ENCODE peak calls at places on chromosomes 7 and 10, in ten cellular contexts. One of them, this sample, is unnamed.

GRCh38 chr7:21572331-21572730 is 29.5 kb downstream of the DNAH11 start:
- DNase-seq in mucosa of gallbladder: no peak
- DNase-seq in GM23248: no peak
- DNase-seq in ACHN: no peak
- DNase-seq in amygdala: no peak
- DNase-seq in RWPE1: no peak
- DNase-seq in PC-9: no peak
- DNase-seq in upper lobe of right lung: no peak
- DNase-seq in skeletal muscle cell: no peak
- DNase-seq in activated CD8-positive, alpha-beta memory T cell treated with anti-CD3 and anti-CD28 coated beads for 48 hours: no peak
- DNase-seq in this sample: no peak

GRCh38 chr7:97004931-97005763 is at the start of gene DLX6:
- DNase-seq in ACHN: no peak
- DNase-seq in skeletal muscle cell: no peak
- DNase-seq in PC-9: no peak
- DNase-seq in RWPE1: peak
- DNase-seq in upper lobe of right lung: no peak
- DNase-seq in GM23248: peak
- DNase-seq in amygdala: no peak
- DNase-seq in mucosa of gallbladder: no peak
- DNase-seq in activated CD8-positive, alpha-beta memory T cell treated with anti-CD3 and anti-CD28 coated beads for 48 hours: no peak
- DNase-seq in this sample: no peak

GRCh38 chr10:124602646-124603365 is 141.2 kb downstream of the LHPP start:
- DNase-seq in mucosa of gallbladder: no peak
- DNase-seq in amygdala: no peak
- DNase-seq in ACHN: no peak
- DNase-seq in GM23248: no peak
- DNase-seq in skeletal muscle cell: no peak
- DNase-seq in RWPE1: no peak
- DNase-seq in upper lobe of right lung: no peak
- DNase-seq in PC-9: no peak
- DNase-seq in activated CD8-positive, alpha-beta memory T cell treated with anti-CD3 and anti-CD28 coated beads for 48 hours: no peak
- DNase-seq in this sample: no peak

GRCh38 chr7:117077658-117078057 is 124.4 kb downstream of the ST7 start:
- DNase-seq in skeletal muscle cell: no peak
- DNase-seq in ACHN: no peak
- DNase-seq in GM23248: no peak
- DNase-seq in amygdala: no peak
- DNase-seq in upper lobe of right lung: no peak
- DNase-seq in PC-9: no peak
- DNase-seq in RWPE1: no peak
- DNase-seq in activated CD8-positive, alpha-beta memory T cell treated with anti-CD3 and anti-CD28 coated beads for 48 hours: no peak
- DNase-seq in mucosa of gallbladder: no peak
- DNase-seq in this sample: no peak

GRCh38 chr10:116007256-116007891 is 265.6 kb downstream of the GFRA1 start:
- DNase-seq in amygdala: no peak
- DNase-seq in skeletal muscle cell: no peak
- DNase-seq in GM23248: no peak
- DNase-seq in activated CD8-positive, alpha-beta memory T cell treated with anti-CD3 and anti-CD28 coated beads for 48 hours: no peak
- DNase-seq in ACHN: no peak
- DNase-seq in mucosa of gallbladder: no peak
- DNase-seq in RWPE1: no peak
- DNase-seq in PC-9: no peak
- DNase-seq in upper lobe of right lung: no peak
- DNase-seq in this sample: no peak

GRCh38 chr7:26550492-26550891 is 258.8 kb downstream of the SNX10 start:
- DNase-seq in PC-9: no peak
- DNase-seq in amygdala: no peak
- DNase-seq in skeletal muscle cell: no peak
- DNase-seq in ACHN: no peak
- DNase-seq in upper lobe of right lung: no peak
- DNase-seq in GM23248: no peak
- DNase-seq in activated CD8-positive, alpha-beta memory T cell treated with anti-CD3 and anti-CD28 coated beads for 48 hours: no peak
- DNase-seq in RWPE1: no peak
- DNase-seq in mucosa of gallbladder: no peak
- DNase-seq in this sample: no peak

GRCh38 chr10:13352519-13352918 is 4.4 kb upstream of the SEPHS1 start:
- DNase-seq in RWPE1: no peak
- DNase-seq in ACHN: no peak
- DNase-seq in GM23248: no peak
- DNase-seq in upper lobe of right lung: no peak
- DNase-seq in activated CD8-positive, alpha-beta memory T cell treated with anti-CD3 and anti-CD28 coated beads for 48 hours: no peak
- DNase-seq in mucosa of gallbladder: no peak
- DNase-seq in PC-9: no peak
- DNase-seq in amygdala: no peak
- DNase-seq in skeletal muscle cell: no peak
- DNase-seq in this sample: no peak

GRCh38 chr10:69468771-69469129 is 17.5 kb downstream of the TSPAN15 start:
- DNase-seq in RWPE1: no peak
- DNase-seq in skeletal muscle cell: no peak
- DNase-seq in ACHN: no peak
- DNase-seq in upper lobe of right lung: no peak
- DNase-seq in activated CD8-positive, alpha-beta memory T cell treated with anti-CD3 and anti-CD28 coated beads for 48 hours: no peak
- DNase-seq in GM23248: no peak
- DNase-seq in mucosa of gallbladder: no peak
- DNase-seq in PC-9: peak
- DNase-seq in amygdala: no peak
- DNase-seq in this sample: no peak

GRCh38 chr10:80538481-80539185 is 931 bp downstream of the SH2D4B start:
- DNase-seq in upper lobe of right lung: no peak
- DNase-seq in PC-9: no peak
- DNase-seq in GM23248: no peak
- DNase-seq in ACHN: no peak
- DNase-seq in mucosa of gallbladder: no peak
- DNase-seq in activated CD8-positive, alpha-beta memory T cell treated with anti-CD3 and anti-CD28 coated beads for 48 hours: no peak
- DNase-seq in RWPE1: no peak
- DNase-seq in skeletal muscle cell: no peak
- DNase-seq in amygdala: no peak
- DNase-seq in this sample: no peak

GRCh38 chr7:38428040-38428439 is 154.6 kb upstream of the TARP start:
- DNase-seq in mucosa of gallbladder: no peak
- DNase-seq in upper lobe of right lung: no peak
- DNase-seq in PC-9: no peak
- DNase-seq in RWPE1: no peak
- DNase-seq in ACHN: no peak
- DNase-seq in amygdala: no peak
- DNase-seq in skeletal muscle cell: no peak
- DNase-seq in GM23248: peak
- DNase-seq in activated CD8-positive, alpha-beta memory T cell treated with anti-CD3 and anti-CD28 coated beads for 48 hours: no peak
- DNase-seq in this sample: no peak

GRCh38 chr7:90248706-90249105 is 3.7 kb downstream of the CFAP69 start:
- DNase-seq in RWPE1: no peak
- DNase-seq in PC-9: no peak
- DNase-seq in mucosa of gallbladder: no peak
- DNase-seq in ACHN: no peak
- DNase-seq in GM23248: no peak
- DNase-seq in activated CD8-positive, alpha-beta memory T cell treated with anti-CD3 and anti-CD28 coated beads for 48 hours: no peak
- DNase-seq in upper lobe of right lung: no peak
- DNase-seq in amygdala: no peak
- DNase-seq in skeletal muscle cell: no peak
- DNase-seq in this sample: no peak

GRCh38 chr10:96765406-96766240 is 45.3 kb upstream of the PIK3AP1 start:
- DNase-seq in PC-9: peak
- DNase-seq in ACHN: peak
- DNase-seq in mucosa of gallbladder: peak
- DNase-seq in RWPE1: peak
- DNase-seq in activated CD8-positive, alpha-beta memory T cell treated with anti-CD3 and anti-CD28 coated beads for 48 hours: no peak
- DNase-seq in GM23248: peak
- DNase-seq in amygdala: peak
- DNase-seq in upper lobe of right lung: peak
- DNase-seq in skeletal muscle cell: no peak
- DNase-seq in this sample: no peak

GRCh38 chr10:11901454-11902431 is 78.6 kb downstream of the PROSER2 start:
- DNase-seq in amygdala: no peak
- DNase-seq in ACHN: no peak
- DNase-seq in skeletal muscle cell: no peak
- DNase-seq in upper lobe of right lung: no peak
- DNase-seq in PC-9: no peak
- DNase-seq in RWPE1: no peak
- DNase-seq in activated CD8-positive, alpha-beta memory T cell treated with anti-CD3 and anti-CD28 coated beads for 48 hours: no peak
- DNase-seq in GM23248: peak
- DNase-seq in mucosa of gallbladder: no peak
- DNase-seq in this sample: no peak

GRCh38 chr7:128098629-128099028 is 67.4 kb upstream of the LRRC4 start:
- DNase-seq in skeletal muscle cell: no peak
- DNase-seq in activated CD8-positive, alpha-beta memory T cell treated with anti-CD3 and anti-CD28 coated beads for 48 hours: no peak
- DNase-seq in ACHN: no peak
- DNase-seq in upper lobe of right lung: no peak
- DNase-seq in RWPE1: no peak
- DNase-seq in PC-9: no peak
- DNase-seq in amygdala: no peak
- DNase-seq in GM23248: no peak
- DNase-seq in mucosa of gallbladder: no peak
- DNase-seq in this sample: no peak